ENCODE peak calls at places on chromosomes 7 and 10, in ten cellular contexts. C is endodermal cell, K is type B pancreatic cell, W is NB4, J is cardiac fibroblast, F is cardiac muscle cell, D is heart right ventricle, P is Calu3, Y is bronchial epithelial cell, L is ovary. T is an unnamed sample.

GRCh38 chr10:75599875-75600648 is 168.6 kb downstream of the LRMDA start:
- DNase-seq in C (peak), K (no peak), W (no peak), J (no peak), F (no peak), D (no peak), P (no peak), Y (no peak), L (no peak), T (no peak)

GRCh38 chr7:34501161-34501560 is 156.9 kb upstream of the NPSR1 start:
- DNase-seq in C (no peak), K (no peak), W (no peak), J (no peak), F (no peak), D (no peak), P (no peak), Y (no peak), L (no peak), T (no peak)

GRCh38 chr7:155665957-155666287 is 21.5 kb downstream of the RBM33 start:
- DNase-seq in C (no peak), K (no peak), W (peak), J (peak), F (no peak), D (no peak), P (no peak), Y (peak), L (no peak), T (no peak)

GRCh38 chr7:2044883-2045471 is 187.8 kb downstream of the MAD1L1 start:
- DNase-seq in C (no peak), K (peak), W (no peak), J (no peak), F (no peak), D (no peak), P (no peak), Y (no peak), L (no peak), T (peak)

GRCh38 chr7:83410989-83411591 is 237.8 kb downstream of the SEMA3E start:
- DNase-seq in C (peak), K (no peak), W (peak), J (peak), F (peak), D (no peak), P (peak), Y (peak), L (no peak), T (no peak)

GRCh38 chr10:49177391-49178355 is 10.5 kb downstream of the TMEM273 start:
- DNase-seq in C (no peak), K (peak), W (peak), J (peak), F (no peak), D (peak), P (peak), Y (peak), L (no peak), T (no peak)

GRCh38 chr10:34960983-34961382 is 129.2 kb downstream of the CUL2 start:
- DNase-seq in C (no peak), K (no peak), W (no peak), J (peak), F (peak), D (peak), P (no peak), Y (peak), L (no peak), T (no peak)

GRCh38 chr10:52359466-52359865 is 45.4 kb downstream of the DKK1 start:
- DNase-seq in C (no peak), K (no peak), W (no peak), J (no peak), F (no peak), D (no peak), P (no peak), Y (no peak), L (no peak), T (no peak)

GRCh38 chr7:73985737-73986141 is 42.2 kb upstream of the ELN start:
- DNase-seq in C (no peak), K (no peak), W (no peak), J (no peak), F (no peak), D (no peak), P (no peak), Y (no peak), L (no peak), T (no peak)

GRCh38 chr10:3295501-3296005 is 123.0 kb upstream of the PITRM1 start:
- DNase-seq in C (no peak), K (no peak), W (no peak), J (no peak), F (no peak), D (no peak), P (no peak), Y (no peak), L (no peak), T (peak)

GRCh38 chr10:110644598-110645462 is 694 bp downstream of the RBM20 start:
- DNase-seq in C (peak), K (no peak), W (no peak), J (no peak), F (peak), D (no peak), P (no peak), Y (no peak), L (no peak), T (no peak)

DNA sequence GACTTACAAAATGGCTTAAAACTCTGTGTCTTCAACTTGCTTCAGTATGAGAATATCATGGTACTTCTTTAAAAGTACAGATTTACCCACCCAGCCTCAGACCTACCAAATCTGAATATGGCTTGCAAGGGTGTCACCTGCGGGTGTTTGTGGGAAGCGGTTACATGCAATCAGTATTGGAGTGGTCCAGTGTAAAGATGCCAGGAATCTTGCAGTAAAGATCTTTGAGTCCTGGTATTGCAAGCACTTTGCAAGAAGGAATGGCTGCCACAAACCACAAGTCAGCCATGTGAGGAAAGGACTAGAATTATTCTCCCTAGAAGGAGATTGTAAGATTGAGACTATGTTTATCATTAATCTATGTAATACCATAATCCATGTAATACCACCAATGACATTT is 115.1 kb downstream of the PON1 start:
- DNase-seq in C (no peak), K (no peak), W (no peak), J (no peak), F (no peak), D (no peak), P (no peak), Y (no peak), L (no peak), T (no peak)
- TF ChIP-seq CTCF in C (no peak), K (no peak), W (no peak), J (no peak), F (no peak), D (no peak), P (no peak), Y (no peak), L (no peak), T (no peak)

GRCh38 chr7:85621286-85621685 is 434.4 kb upstream of the SEMA3D start:
- DNase-seq in C (no peak), K (no peak), W (peak), J (no peak), F (no peak), D (no peak), P (no peak), Y (no peak), L (no peak), T (no peak)
- TF ChIP-seq CTCF in C (no peak), K (no peak), W (no peak), J (no peak), F (no peak), D (no peak), P (no peak), Y (no peak), L (no peak), T (no peak)

DNA sequence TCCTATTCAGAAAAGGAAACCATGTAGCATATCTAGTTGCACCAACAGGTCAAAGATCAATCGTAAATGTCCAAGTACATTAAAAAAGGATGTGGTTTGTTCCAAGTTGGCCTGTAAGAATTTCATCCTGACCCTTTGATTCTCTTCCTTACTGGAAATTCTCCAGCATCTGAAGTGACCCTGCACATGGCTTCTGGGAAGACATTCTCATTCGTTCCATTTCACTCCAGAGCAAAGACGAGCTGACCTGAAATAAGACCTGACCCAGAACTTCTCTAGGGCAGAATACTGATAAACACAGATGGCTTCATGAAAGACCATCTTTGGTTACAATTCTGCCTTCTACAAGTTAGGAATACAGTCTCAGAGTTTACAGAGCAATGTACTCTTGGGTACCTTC is 39.8 kb downstream of the ASB4 start:
- DNase-seq in C (no peak), K (no peak), W (no peak), J (no peak), F (no peak), D (no peak), P (no peak), Y (no peak), L (no peak), T (no peak)
- TF ChIP-seq CTCF in C (no peak), K (no peak), W (no peak), J (no peak), F (no peak), D (no peak), P (no peak), Y (no peak), L (no peak), T (no peak)

GRCh38 chr10:987906-988666 is at the start of gene GTPBP4:
- DNase-seq in C (peak), K (peak), W (peak), J (peak), F (peak), D (peak), P (peak), Y (peak), L (peak), T (peak)
- TF ChIP-seq CTCF in C (no peak), K (no peak), W (peak), J (no peak), F (no peak), D (no peak), P (no peak), Y (peak), L (no peak), T (peak)

GRCh38 chr7:24440851-24441250 is 132.4 kb upstream of the PALS2 start:
- DNase-seq in C (no peak), K (no peak), W (no peak), J (no peak), F (no peak), D (no peak), P (no peak), Y (peak), L (no peak), T (no peak)
- TF ChIP-seq CTCF in C (no peak), K (no peak), W (no peak), J (no peak), F (no peak), D (no peak), P (no peak), Y (no peak), L (no peak), T (no peak)

GRCh38 chr10:31320598-31321211 is 1.7 kb downstream of the ZEB1 start:
- DNase-seq in C (peak), K (peak), W (peak), J (peak), F (peak), D (peak), P (peak), Y (peak), L (peak), T (no peak)
- TF ChIP-seq CTCF in C (peak), K (peak), W (no peak), J (no peak), F (no peak), D (no peak), P (no peak), Y (no peak), L (peak), T (peak)

GRCh38 chr7:158442260-158442659 is 145.4 kb downstream of the PTPRN2 start:
- DNase-seq in C (peak), K (no peak), W (peak), J (no peak), F (no peak), D (no peak), P (no peak), Y (peak), L (no peak), T (no peak)
- TF ChIP-seq CTCF in C (peak), K (peak), W (peak), J (peak), F (no peak), D (no peak), P (peak), Y (peak), L (no peak), T (no peak)

GRCh38 chr10:119245272-119245671 is 37.9 kb downstream of the GRK5 start:
- DNase-seq in C (no peak), K (no peak), W (no peak), J (no peak), F (no peak), D (no peak), P (no peak), Y (peak), L (no peak), T (no peak)

GRCh38 chr10:119247550-119247894 is 40.2 kb downstream of the GRK5 start:
- DNase-seq in C (no peak), K (no peak), W (no peak), J (no peak), F (no peak), D (no peak), P (no peak), Y (no peak), L (no peak), T (no peak)

GRCh38 chr10:119248681-119249080 is 41.3 kb downstream of the GRK5 start:
- DNase-seq in C (no peak), K (no peak), W (no peak), J (no peak), F (no peak), D (no peak), P (no peak), Y (no peak), L (no peak), T (no peak)

GRCh38 chr10:119243967-119244366 is 36.6 kb downstream of the GRK5 start:
- DNase-seq in C (no peak), K (no peak), W (no peak), J (no peak), F (no peak), D (no peak), P (no peak), Y (no peak), L (no peak), T (no peak)

DNA sequence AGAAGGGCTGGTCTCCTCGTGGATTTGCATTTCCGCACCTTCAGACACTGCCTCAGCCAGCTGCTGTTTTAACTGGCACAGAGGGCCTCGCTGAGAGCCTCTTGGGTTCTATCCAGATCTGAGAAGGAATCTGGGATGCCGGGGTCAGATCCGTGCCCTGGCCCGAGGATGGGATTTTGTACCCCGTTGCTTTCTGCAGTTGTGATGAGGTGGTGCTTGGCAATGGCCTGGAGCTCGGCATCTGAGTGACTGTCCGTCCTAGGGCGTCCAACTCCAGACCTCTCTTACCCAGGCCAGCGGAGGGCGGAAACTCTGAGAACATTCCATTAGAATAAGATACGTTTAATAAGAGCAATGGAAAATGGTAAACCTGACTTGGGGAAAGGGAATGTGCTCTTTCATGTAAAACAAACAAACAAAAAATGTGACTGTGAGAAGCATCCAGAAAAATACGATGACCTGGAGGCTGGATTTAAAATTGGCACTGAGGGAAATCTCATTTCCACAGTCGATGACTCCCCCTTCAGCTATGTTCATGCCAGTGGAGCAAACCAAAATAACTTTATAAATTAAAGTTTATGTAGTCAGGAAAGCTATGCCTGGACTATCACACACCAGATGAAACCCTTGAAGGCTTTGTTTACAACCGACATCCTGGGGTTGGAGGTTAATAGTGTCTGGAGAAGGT is 39.6 kb downstream of the GRK5 start:
- DNase-seq in C (no peak), K (no peak), W (no peak), J (peak), F (no peak), D (no peak), P (no peak), Y (peak), L (peak), T (no peak)
- TF ChIP-seq CTCF in C (no peak), K (no peak), W (no peak), J (no peak), F (no peak), D (no peak), P (no peak), Y (no peak), L (no peak), T (peak)

DNA sequence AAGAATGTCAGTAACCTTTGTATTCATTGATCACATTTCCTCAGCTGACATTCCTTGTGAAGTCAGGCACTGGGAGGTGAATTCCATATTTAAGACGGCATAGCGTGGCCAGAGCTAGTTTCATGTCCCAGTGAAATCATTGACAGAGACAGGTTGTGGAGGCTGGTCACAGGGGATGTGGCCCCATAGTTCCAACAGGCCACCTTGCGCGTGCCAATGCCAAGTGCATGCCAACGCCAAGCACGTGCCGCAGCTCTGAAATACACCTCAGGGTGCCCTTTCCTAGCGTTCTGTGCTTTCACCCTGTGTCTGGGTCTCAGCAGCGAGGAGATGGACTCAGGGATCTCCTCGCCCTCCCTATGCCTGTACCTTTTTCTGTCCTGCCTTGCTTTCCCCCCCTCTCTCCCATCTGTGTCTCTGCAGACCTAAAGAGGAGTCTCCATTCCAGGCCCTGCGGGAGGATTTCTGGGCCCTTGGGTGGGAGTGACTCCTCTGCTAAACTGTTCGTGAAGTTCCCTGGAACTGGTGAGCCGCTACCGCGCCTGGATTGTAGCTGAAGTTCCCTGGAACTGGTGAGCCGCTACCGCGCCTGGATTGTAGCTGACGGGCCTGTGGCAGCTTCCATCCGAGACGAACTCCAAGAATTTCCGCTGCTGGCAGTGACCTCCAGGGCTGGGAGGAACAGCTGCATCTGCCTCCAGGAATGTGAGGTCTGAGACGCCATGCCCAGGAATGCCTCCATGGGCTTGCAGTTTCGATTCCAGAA is 19.7 kb downstream of the AQP1 start:
- DNase-seq in C (peak), K (no peak), W (no peak), J (peak), F (no peak), D (no peak), P (no peak), Y (no peak), L (peak), T (peak)
- TF ChIP-seq CTCF in C (no peak), K (no peak), W (no peak), J (no peak), F (no peak), D (no peak), P (no peak), Y (no peak), L (no peak), T (no peak)

GRCh38 chr7:19122018-19122588 is 4.7 kb upstream of the TWIST1 start:
- DNase-seq in C (no peak), K (no peak), W (peak), J (peak), F (peak), D (no peak), P (no peak), Y (peak), L (no peak), T (no peak)
- TF ChIP-seq CTCF in C (peak), K (peak), W (peak), J (peak), F (peak), D (peak), P (peak), Y (peak), L (peak), T (peak)

T was measured in osteocyte.